ENCODE peak calls at places on chromosome 4, in five cellular contexts. O, K, E, C and S are unnamed samples.

GRCh38 chr4:123380728-123381716 is 15.6 kb upstream of the SPRY1 start:
- DNase-seq in E (no peak), K (no peak), C (no peak), O (no peak), S (no peak)

GRCh38 chr4:92255920-92256244 is 47.9 kb upstream of the GRID2 start:
- DNase-seq in O (no peak), K (no peak), C (no peak), E (no peak), S (no peak)

GRCh38 chr4:86558799-86559198 is 35.3 kb upstream of the PTPN13 start:
- DNase-seq in K (no peak), C (no peak), O (no peak), E (no peak), S (no peak)

GRCh38 chr4:4386296-4386735 is 586 bp upstream of the NSG1 start:
- DNase-seq in E (peak), O (peak), K (no peak), C (no peak), S (peak)

GRCh38 chr4:151437505-151437904 is 28.5 kb downstream of the FHIP1A start:
- DNase-seq in C (no peak), E (no peak), K (no peak), O (no peak), S (no peak)

GRCh38 chr4:140426610-140427103 is 791 bp downstream of the CLGN start:
- DNase-seq in K (no peak), O (peak), E (no peak), C (peak), S (peak)

GRCh38 chr4:121594796-121595526 is 101.8 kb downstream of the ANXA5 start:
- DNase-seq in E (peak), K (peak), O (peak), C (no peak), S (no peak)

GRCh38 chr4:16674133-16674532 is 224.3 kb downstream of the LDB2 start:
- DNase-seq in E (no peak), K (no peak), C (no peak), O (no peak), S (no peak)

GRCh38 chr4:48340276-48340904 is 939 bp upstream of the SLAIN2 start:
- DNase-seq in O (peak), E (no peak), K (no peak), C (no peak), S (peak)

GRCh38 chr4:153790962-153791551 is 2.2 kb upstream of the SFRP2 start:
- DNase-seq in O (peak), K (no peak), E (peak), C (no peak), S (peak)

GRCh38 chr4:157048248-157048647 is 27.7 kb upstream of the GLRB start:
- DNase-seq in O (peak), E (no peak), C (peak), K (no peak), S (peak)

GRCh38 chr4:185773419-185773818 is 38.6 kb downstream of the SORBS2 start:
- DNase-seq in O (peak), K (peak), E (no peak), C (peak), S (no peak)

GRCh38 chr4:109434007-109434792 is 585 bp downstream of the SEC24B start:
- DNase-seq in C (peak), O (peak), K (no peak), E (peak), S (peak)

GRCh38 chr4:153465922-153466636 is at the start of gene TMEM131L:
- DNase-seq in O (peak), K (peak), E (peak), C (peak), S (peak)

GRCh38 chr4:59240030-59240429 is 1960.1 kb upstream of the ADGRL3 start:
- DNase-seq in E (no peak), O (no peak), C (no peak), K (no peak), S (no peak)

GRCh38 chr4:153024466-153024865 is 88.3 kb downstream of the FHDC1 start:
- DNase-seq in E (no peak), O (no peak), C (no peak), K (no peak), S (no peak)

GRCh38 chr4:122764808-122765189 is 32.3 kb downstream of the BBS12 start:
- DNase-seq in C (no peak), E (peak), O (no peak), K (no peak), S (no peak)

DNA sequence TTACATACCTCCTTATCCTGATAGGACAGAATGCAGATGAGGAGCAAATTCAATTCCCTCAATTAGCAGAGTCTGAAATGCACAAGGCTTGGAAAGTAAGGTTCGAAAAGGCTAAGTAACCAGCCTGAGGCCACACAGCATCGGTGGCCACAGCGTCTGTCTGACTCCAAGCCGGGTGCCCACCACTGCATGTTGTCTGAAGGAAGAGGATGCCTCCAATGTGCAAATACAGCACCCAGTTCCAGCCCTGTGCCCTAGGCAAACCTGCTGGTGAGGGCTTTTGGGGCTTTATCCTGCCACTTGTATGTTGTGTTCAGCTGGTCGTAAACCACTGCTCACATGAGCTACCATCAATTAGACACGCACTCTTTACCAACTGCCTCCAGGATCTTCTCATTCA is 48.6 kb upstream of the PPP2R2C start:
- DNase-seq in O (no peak), E (no peak), C (no peak), K (no peak), S (no peak)
- H3K4me3 ChIP-seq in O (no peak), E (no peak), C (no peak), K (no peak), S (no peak)

GRCh38 chr4:67980512-67980911 is 17.2 kb upstream of the TMPRSS11A start:
- DNase-seq in O (no peak), E (no peak), K (no peak), C (no peak), S (no peak)

GRCh38 chr4:67988986-67989385 is 25.7 kb upstream of the TMPRSS11A start:
- DNase-seq in E (no peak), O (no peak), K (no peak), C (no peak), S (no peak)

DNA sequence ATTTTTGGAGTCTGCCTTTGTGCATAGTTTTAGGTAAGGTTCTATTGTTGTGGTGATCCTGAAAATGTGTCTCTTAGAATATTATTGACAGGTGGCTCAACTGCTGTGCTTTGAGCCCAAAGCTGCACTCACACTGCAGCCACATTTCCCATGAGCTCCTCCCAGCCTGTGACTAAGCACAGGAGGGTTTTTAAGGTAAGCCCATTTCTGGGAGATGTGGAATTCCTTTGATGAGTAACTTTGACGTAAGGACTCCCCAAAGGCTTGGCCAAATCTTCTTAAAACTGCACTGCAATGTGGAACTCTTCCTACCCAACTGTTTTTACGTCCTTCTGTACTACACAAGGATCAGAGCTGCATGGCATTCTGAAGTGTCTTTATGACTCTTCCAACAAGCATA is 20.0 kb upstream of the TMPRSS11A start:
- DNase-seq in C (no peak), O (no peak), K (no peak), E (no peak), S (no peak)
- H3K27ac ChIP-seq in C (no peak), O (no peak), K (no peak), E (no peak), S (no peak)

GRCh38 chr4:82217986-82218715 is 155.6 kb downstream of the HNRNPD start:
- DNase-seq in E (peak), O (peak), C (no peak), K (no peak), S (no peak)
- TF ChIP-seq CTCF in E (no peak), O (peak), C (no peak), K (no peak), S (peak)

DNA sequence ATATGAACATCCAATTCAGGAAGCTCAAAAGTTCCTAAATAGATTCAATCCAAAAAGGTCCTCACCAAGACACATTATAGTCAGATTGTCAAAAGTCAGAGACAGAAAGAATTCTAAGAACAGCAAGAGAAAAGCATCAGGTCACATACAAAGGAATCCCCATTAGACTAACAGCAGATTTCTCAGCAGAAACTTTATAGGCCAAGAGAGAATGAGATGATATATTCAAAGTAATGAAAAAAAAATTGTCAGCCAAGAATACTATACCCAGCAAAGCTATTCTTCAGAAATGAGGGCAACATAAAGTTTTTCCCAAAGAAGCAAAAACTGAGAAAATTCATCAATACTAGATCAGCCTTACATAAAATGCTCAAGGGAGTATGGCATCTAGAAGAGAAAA is 106.6 kb upstream of the SH3RF1 start:
- DNase-seq in E (no peak), K (no peak), C (no peak), O (no peak), S (no peak)
- H3K4me3 ChIP-seq in E (no peak), K (no peak), C (no peak), O (no peak), S (no peak)

GRCh38 chr4:99352602-99353580 is at the start of gene ADH1C:
- DNase-seq in K (no peak), O (peak), E (no peak), C (no peak), S (peak)
- H3K27ac ChIP-seq in K (peak), O (peak), E (no peak), C (no peak), S (no peak)

DNA sequence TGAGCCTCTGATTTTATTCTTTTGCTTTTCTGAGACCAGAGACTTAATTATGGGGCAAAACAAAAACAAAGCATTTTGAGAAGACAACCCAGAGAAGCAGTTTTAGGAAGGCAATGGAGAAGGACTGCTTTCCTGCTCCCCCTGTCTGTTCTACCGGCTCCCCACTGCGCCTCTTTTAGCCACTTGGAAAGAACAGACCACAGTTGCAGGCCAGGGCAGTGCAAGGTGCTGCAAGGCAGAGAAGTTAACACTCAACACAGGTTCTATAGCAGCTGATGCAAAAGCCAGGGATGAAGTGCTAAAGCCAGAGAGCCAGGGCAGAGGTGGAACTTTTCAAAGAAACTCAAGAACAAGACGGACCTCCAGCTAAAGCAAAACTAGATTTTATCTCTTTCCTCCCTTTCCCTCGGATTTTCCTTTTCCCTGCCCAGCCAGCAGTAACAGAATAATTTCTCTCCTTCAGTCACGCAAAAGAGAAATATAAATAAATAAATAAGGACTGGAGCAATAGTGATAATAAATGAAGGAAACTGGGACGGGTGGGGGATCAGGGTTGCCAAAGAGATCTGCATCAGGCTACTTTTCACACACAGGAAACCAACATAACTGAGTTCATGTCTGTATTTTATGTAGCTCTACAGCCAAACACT is 10.4 kb downstream of the SH3RF1 start:
- DNase-seq in K (no peak), C (no peak), E (no peak), O (no peak), S (no peak)
- TF ChIP-seq CTCF in K (no peak), C (no peak), E (no peak), O (no peak), S (no peak)

GRCh38 chr4:83281326-83281725 is 3.3 kb downstream of the COQ2 start:
- DNase-seq in K (no peak), C (no peak), O (no peak), E (peak), S (no peak)

GRCh38 chr4:83276299-83277040 is 8.1 kb downstream of the COQ2 start:
- DNase-seq in O (no peak), C (no peak), E (no peak), K (no peak), S (no peak)

GRCh38 chr4:83284161-83285021 is at the start of gene COQ2:
- DNase-seq in K (peak), C (peak), O (peak), E (peak), S (peak)

GRCh38 chr4:83285022-83285387 is 407 bp upstream of the COQ2 start:
- DNase-seq in K (no peak), C (no peak), E (peak), O (peak), S (peak)

DNA sequence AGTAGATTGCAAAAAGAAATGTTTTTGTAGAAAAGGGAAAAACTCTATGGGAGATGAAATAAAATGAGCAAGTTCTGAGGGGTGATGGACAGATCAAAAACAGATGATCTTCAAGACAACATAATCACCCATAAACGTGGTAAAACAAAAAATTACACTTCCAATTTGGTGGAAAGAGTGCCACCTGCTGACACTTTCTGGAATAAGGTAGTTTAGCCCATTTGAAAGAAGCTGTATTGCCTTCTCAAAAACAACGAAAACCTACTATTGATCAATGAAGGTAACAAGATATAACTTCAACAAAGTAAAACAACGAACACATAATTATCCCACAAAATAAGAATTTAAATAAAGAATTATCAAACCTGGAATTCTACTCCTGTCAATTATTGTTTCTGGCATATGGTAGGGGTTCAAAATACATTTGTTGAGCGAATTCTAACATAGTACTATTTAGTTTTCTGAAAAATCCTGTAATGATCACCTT is 2.5 kb downstream of the COQ2 start:
- DNase-seq in E (peak), K (no peak), C (no peak), O (peak), S (peak)
- H3K4me3 ChIP-seq in E (no peak), K (no peak), C (no peak), O (no peak), S (no peak)